ENCODE peak calls at places on chromosomes 2 and 18, in eight cellular contexts. P is Panc1; X is heart left ventricle; I is stimulated activated naive CD8-positive, alpha-beta T cell treated with anti-CD3 and anti-CD28 coated beads, Interleukin-15, amount 100 ng/mL, for 72 hours; Q is activated T-cell treated with anti-CD3 and anti-CD28 coated beads, Interleukin-2, amount 50 U/mL, for 4 hours; S is lower lobe of right lung; O is upper lobe of left lung; Z is HepG2. H is an unnamed sample.

GRCh38 chr18:8477615-8478014 is 131.6 kb upstream of the RAB12 start:
- ATAC-seq in P (no peak), X (no peak), I (no peak), Q (no peak), S (no peak), O (no peak), Z (no peak), H (no peak)

GRCh38 chr18:70245941-70246537 is 40.6 kb upstream of the RTTN start:
- ATAC-seq in P (no peak), X (peak; percentile 51), I (no peak), Q (no peak), S (no peak), O (no peak), Z (no peak), H (no peak)

GRCh38 chr2:20650412-20650879 is 452 bp downstream of the HS1BP3 start:
- ATAC-seq in P (peak; percentile 27), X (peak; percentile 8), I (peak; percentile 16), Q (peak; percentile 11), S (peak; percentile 35), O (peak; percentile 29), Z (peak; percentile 12), H (peak; percentile 0)

GRCh38 chr2:45494978-45495293 is 116.1 kb downstream of the SRBD1 start:
- ATAC-seq in P (no peak), X (no peak), I (no peak), Q (no peak), S (no peak), O (no peak), Z (no peak), H (no peak)

GRCh38 chr2:159266554-159266953 is 19.9 kb downstream of the WDSUB1 start:
- ATAC-seq in P (no peak), X (no peak), I (peak; percentile 52), Q (no peak), S (no peak), O (no peak), Z (no peak), H (no peak)

GRCh38 chr2:150607471-150607870 is 120.0 kb upstream of the RND3 start:
- ATAC-seq in P (no peak), X (no peak), I (no peak), Q (no peak), S (peak; percentile 40), O (peak; percentile 31), Z (no peak), H (peak; percentile 24)

GRCh38 chr2:197813093-197813787 is 8.8 kb downstream of the PLCL1 start:
- ATAC-seq in P (no peak), X (no peak), I (peak; percentile 67), Q (peak; percentile 66), S (peak; percentile 77), O (peak; percentile 75), Z (peak; percentile 90), H (no peak)

GRCh38 chr2:171483793-171484192 is 38.5 kb upstream of the CYBRD1 start:
- ATAC-seq in P (no peak), X (no peak), I (no peak), Q (no peak), S (no peak), O (no peak), Z (no peak), H (no peak)

GRCh38 chr2:54321062-54321461 is 65.0 kb upstream of the TSPYL6 start:
- ATAC-seq in P (no peak), X (no peak), I (no peak), Q (no peak), S (no peak), O (peak; percentile 39), Z (no peak), H (no peak)

GRCh38 chr18:32889620-32890593 is 117.1 kb upstream of the KLHL14 start:
- ATAC-seq in P (no peak), X (no peak), I (no peak), Q (no peak), S (no peak), O (no peak), Z (no peak), H (no peak)

GRCh38 chr2:24077535-24077877 is 1.4 kb upstream of the SF3B6 start:
- ATAC-seq in P (no peak), X (no peak), I (no peak), Q (no peak), S (no peak), O (no peak), Z (no peak), H (no peak)

GRCh38 chr2:127508621-127509034 is 17.7 kb downstream of the IWS1 start:
- ATAC-seq in P (peak; percentile 94), X (peak; percentile 95), I (no peak), Q (no peak), S (peak; percentile 92), O (peak; percentile 94), Z (peak; percentile 38), H (peak; percentile 56)

GRCh38 chr2:38466849-38467767 is 90.0 kb upstream of the ATL2 start:
- ATAC-seq in P (no peak), X (no peak), I (no peak), Q (no peak), S (no peak), O (no peak), Z (no peak), H (no peak)

GRCh38 chr18:14174706-14175085 is 42.5 kb upstream of the ZNF519 start:
- ATAC-seq in P (no peak), X (no peak), I (no peak), Q (no peak), S (no peak), O (peak; percentile 11), Z (no peak), H (peak; percentile 35)

GRCh38 chr18:25876334-25876979 is 214.0 kb downstream of the SS18 start:
- ATAC-seq in P (no peak), X (peak; percentile 57), I (no peak), Q (no peak), S (no peak), O (peak; percentile 44), Z (no peak), H (no peak)

GRCh38 chr2:128681351-128681906 is 362.8 kb upstream of the HS6ST1 start:
- ATAC-seq in P (no peak), X (no peak), I (no peak), Q (no peak), S (no peak), O (no peak), Z (peak; percentile 71), H (no peak)

GRCh38 chr2:237520290-237520689 is 33.2 kb downstream of the MLPH start:
- ATAC-seq in P (peak; percentile 32), X (no peak), I (no peak), Q (no peak), S (no peak), O (no peak), Z (no peak), H (peak; percentile 10)

GRCh38 chr2:149538138-149538833 is 49.3 kb downstream of the MMADHC start:
- ATAC-seq in P (no peak), X (no peak), I (no peak), Q (no peak), S (peak; percentile 92), O (peak; percentile 57), Z (no peak), H (no peak)

GRCh38 chr2:132438650-132439030 is 22.0 kb downstream of the GPR39 start:
- ATAC-seq in P (peak; percentile 95), X (peak; percentile 31), I (peak; percentile 73), Q (no peak), S (no peak), O (no peak), Z (no peak), H (no peak)

GRCh38 chr2:237298323-237299118 is 115.4 kb downstream of the COL6A3 start:
- ATAC-seq in P (no peak), X (peak; percentile 33), I (no peak), Q (no peak), S (peak; percentile 96), O (peak; percentile 49), Z (no peak), H (no peak)

GRCh38 chr18:23341383-23341782 is 111.7 kb upstream of the RIOK3 start:
- ATAC-seq in P (no peak), X (no peak), I (peak; percentile 48), Q (peak; percentile 56), S (no peak), O (no peak), Z (no peak), H (no peak)

GRCh38 chr2:47569658-47570398 is 166.9 kb downstream of the MSH2 start:
- ATAC-seq in P (peak; percentile 44), X (peak; percentile 46), I (peak; percentile 47), Q (peak; percentile 41), S (no peak), O (no peak), Z (peak; percentile 2), H (no peak)

GRCh38 chr18:44580159-44580558 is 100.5 kb upstream of the SETBP1 start:
- ATAC-seq in P (no peak), X (no peak), I (no peak), Q (no peak), S (no peak), O (no peak), Z (no peak), H (no peak)

GRCh38 chr2:216559625-216560156 is 61.0 kb downstream of the RPL37A start:
- ATAC-seq in P (no peak), X (no peak), I (no peak), Q (no peak), S (no peak), O (no peak), Z (no peak), H (no peak)

GRCh38 chr2:216216951-216217903 is 108.1 kb downstream of the XRCC5 start:
- ATAC-seq in P (peak; percentile 66), X (peak; percentile 66), I (peak; percentile 72), Q (peak; percentile 54), S (no peak), O (no peak), Z (no peak), H (no peak)